ENCODE peak calls at places on chromosomes 5 and 9, in seven cellular contexts. One of them, this sample, is unnamed.

GRCh38 chr5:61332369-61332745 is 299 bp downstream of the ZSWIM6 start:
- DNase-seq in heart left ventricle: peak; percentile 41
- DNase-seq in GM23338: peak; percentile 53
- DNase-seq in NCI-H1436: no peak
- DNase-seq in GM12865: peak; percentile 48
- DNase-seq in Kasumi-1: no peak
- DNase-seq in NCI-H226: no peak
- DNase-seq in this sample: peak; percentile 72

GRCh38 chr9:8863886-8864881 is 1064.6 kb upstream of the DMAC1 start:
- DNase-seq in NCI-H226: peak; percentile 87
- DNase-seq in Kasumi-1: no peak
- DNase-seq in heart left ventricle: no peak
- DNase-seq in NCI-H1436: no peak
- DNase-seq in GM12865: no peak
- DNase-seq in GM23338: peak; percentile 26
- DNase-seq in this sample: no peak

GRCh38 chr9:35070823-35071813 is 1.3 kb downstream of the VCP start:
- DNase-seq in GM23338: no peak
- DNase-seq in GM12865: no peak
- DNase-seq in heart left ventricle: no peak
- DNase-seq in NCI-H1436: no peak
- DNase-seq in NCI-H226: no peak
- DNase-seq in Kasumi-1: no peak
- DNase-seq in this sample: peak; percentile 45

GRCh38 chr5:174198541-174198940 is 153.0 kb downstream of the NSG2 start:
- DNase-seq in heart left ventricle: no peak
- DNase-seq in GM23338: no peak
- DNase-seq in NCI-H226: no peak
- DNase-seq in NCI-H1436: no peak
- DNase-seq in Kasumi-1: no peak
- DNase-seq in GM12865: no peak
- DNase-seq in this sample: no peak

GRCh38 chr5:175444060-175444904 is at the start of gene DRD1:
- DNase-seq in Kasumi-1: no peak
- DNase-seq in NCI-H226: no peak
- DNase-seq in heart left ventricle: no peak
- DNase-seq in GM12865: peak; percentile 29
- DNase-seq in NCI-H1436: no peak
- DNase-seq in GM23338: peak; percentile 86
- DNase-seq in this sample: no peak

GRCh38 chr5:137615171-137615775 is 116.1 kb upstream of the SPOCK1 start:
- DNase-seq in NCI-H1436: no peak
- DNase-seq in Kasumi-1: no peak
- DNase-seq in NCI-H226: no peak
- DNase-seq in heart left ventricle: no peak
- DNase-seq in GM23338: no peak
- DNase-seq in GM12865: no peak
- DNase-seq in this sample: no peak

GRCh38 chr5:1311443-1312055 is 16.7 kb upstream of the TERT start:
- DNase-seq in heart left ventricle: no peak
- DNase-seq in Kasumi-1: no peak
- DNase-seq in GM23338: no peak
- DNase-seq in NCI-H1436: no peak
- DNase-seq in GM12865: no peak
- DNase-seq in NCI-H226: no peak
- DNase-seq in this sample: no peak

GRCh38 chr5:78553991-78554390 is 94.6 kb downstream of the LHFPL2 start:
- DNase-seq in NCI-H226: no peak
- DNase-seq in NCI-H1436: no peak
- DNase-seq in GM23338: no peak
- DNase-seq in Kasumi-1: no peak
- DNase-seq in heart left ventricle: no peak
- DNase-seq in GM12865: no peak
- DNase-seq in this sample: no peak

GRCh38 chr5:14489643-14490042 is 91.9 kb upstream of the OTULINL start:
- DNase-seq in NCI-H1436: no peak
- DNase-seq in GM12865: no peak
- DNase-seq in GM23338: no peak
- DNase-seq in heart left ventricle: no peak
- DNase-seq in Kasumi-1: peak; percentile 7
- DNase-seq in NCI-H226: no peak
- DNase-seq in this sample: no peak

GRCh38 chr9:4086119-4087088 is 213.5 kb downstream of the GLIS3 start:
- DNase-seq in GM12865: no peak
- DNase-seq in heart left ventricle: no peak
- DNase-seq in Kasumi-1: peak; percentile 9
- DNase-seq in GM23338: no peak
- DNase-seq in NCI-H1436: no peak
- DNase-seq in NCI-H226: peak; percentile 91
- DNase-seq in this sample: no peak

GRCh38 chr9:14466429-14466818 is 152.5 kb upstream of the NFIB start:
- DNase-seq in heart left ventricle: no peak
- DNase-seq in NCI-H1436: no peak
- DNase-seq in Kasumi-1: no peak
- DNase-seq in GM12865: no peak
- DNase-seq in NCI-H226: no peak
- DNase-seq in GM23338: peak; percentile 11
- DNase-seq in this sample: no peak

GRCh38 chr5:170181902-170182301 is 50.9 kb upstream of the C5orf58 start:
- DNase-seq in GM23338: no peak
- DNase-seq in NCI-H1436: no peak
- DNase-seq in heart left ventricle: no peak
- DNase-seq in NCI-H226: no peak
- DNase-seq in Kasumi-1: no peak
- DNase-seq in GM12865: no peak
- DNase-seq in this sample: no peak

GRCh38 chr9:419571-420156 is 205.0 kb downstream of the DOCK8 start:
- DNase-seq in Kasumi-1: no peak
- DNase-seq in NCI-H1436: no peak
- DNase-seq in heart left ventricle: no peak
- DNase-seq in GM12865: no peak
- DNase-seq in GM23338: no peak
- DNase-seq in NCI-H226: peak; percentile 74
- DNase-seq in this sample: no peak

This sample was measured in tibial artery.